ENCODE peak calls at places on chromosomes 11 and 22, in five cellular contexts. R is HepG2, I is GM12878, C is K562, T is H1. D is an unnamed sample.

GRCh38 chr11:57345555-57346151 is 7.5 kb downstream of the P2RX3 start:
- DNase-seq in I (no peak), T (no peak), C (peak; percentile 87), R (peak; percentile 64), D (peak; percentile 91)

GRCh38 chr11:73258104-73258684 is 13.9 kb upstream of the P2RY6 start:
- DNase-seq in C (no peak), R (no peak), I (no peak), T (no peak), D (no peak)

GRCh38 chr11:63907063-63907462 is 9.9 kb downstream of the RCOR2 start:
- DNase-seq in T (no peak), I (no peak), R (no peak), C (no peak), D (no peak)

GRCh38 chr22:31995807-31996206 is 47.3 kb upstream of the SLC5A1 start:
- DNase-seq in R (no peak), T (no peak), I (no peak), C (no peak), D (no peak)

GRCh38 chr11:63212742-63213141 is 30.7 kb downstream of the SLC22A25 start:
- DNase-seq in T (no peak), I (no peak), R (peak; percentile 10), C (peak; percentile 41), D (peak; percentile 59)

GRCh38 chr11:119625206-119625988 is 103.6 kb downstream of the NECTIN1 start:
- DNase-seq in C (no peak), T (no peak), I (no peak), R (no peak), D (no peak)

GRCh38 chr11:76237914-76238313 is 31.6 kb upstream of the WNT11 start:
- DNase-seq in I (no peak), R (peak; percentile 66), C (peak; percentile 56), T (no peak), D (peak; percentile 65)

GRCh38 chr11:128135451-128135850 is 451.9 kb downstream of the ETS1 start:
- DNase-seq in I (no peak), C (no peak), T (no peak), R (no peak), D (no peak)

GRCh38 chr11:34262601-34263081 is 95.2 kb downstream of the ABTB2 start:
- DNase-seq in T (no peak), C (no peak), R (no peak), I (no peak), D (no peak)

GRCh38 chr22:38314140-38314991 is 2.9 kb downstream of the CSNK1E start:
- DNase-seq in T (no peak), I (no peak), C (no peak), R (no peak), D (no peak)

GRCh38 chr22:26756675-26757293 is 99.4 kb downstream of the MIAT start:
- DNase-seq in T (no peak), I (no peak), R (no peak), C (peak; percentile 57), D (peak; percentile 24)

GRCh38 chr11:11268706-11269105 is 84.3 kb downstream of the CSNK2A3 start:
- DNase-seq in R (no peak), I (no peak), T (no peak), C (no peak), D (no peak)

GRCh38 chr11:4480577-4481539 is 1.6 kb upstream of the OR52K1 start:
- DNase-seq in C (peak; percentile 6), R (no peak), I (no peak), T (no peak), D (no peak)

GRCh38 chr11:111093061-111093460 is 152.5 kb upstream of the POU2AF2 start:
- DNase-seq in R (no peak), C (no peak), T (no peak), I (no peak), D (no peak)

GRCh38 chr11:991711-992307 is 44.7 kb downstream of the MUC6 start:
- DNase-seq in R (no peak), T (no peak), C (no peak), I (no peak), D (no peak)

GRCh38 chr11:35619030-35619753 is 932 bp downstream of the FJX1 start:
- DNase-seq in C (peak; percentile 25), R (no peak), T (no peak), I (no peak), D (peak; percentile 79)

GRCh38 chr22:42719133-42719532 is 1.5 kb downstream of the A4GALT start:
- DNase-seq in R (no peak), I (no peak), T (no peak), C (no peak), D (no peak)

GRCh38 chr22:36928181-36928580 is 14.8 kb downstream of the CSF2RB start:
- DNase-seq in R (no peak), I (no peak), T (no peak), C (no peak), D (no peak)

GRCh38 chr11:45901646-45902045 is 5.4 kb downstream of the FREY1 start:
- DNase-seq in T (no peak), R (no peak), I (no peak), C (no peak), D (no peak)

GRCh38 chr22:36753120-36753802 is 22.7 kb downstream of the IFT27 start:
- DNase-seq in C (no peak), R (no peak), I (no peak), T (no peak), D (peak; percentile 24)

GRCh38 chr22:47486569-47487312 is 724.3 kb downstream of the TBC1D22A start:
- DNase-seq in I (no peak), T (no peak), C (no peak), R (no peak), D (no peak)

GRCh38 chr11:113202431-113202830 is 112.0 kb upstream of the TTC12 start:
- DNase-seq in T (no peak), R (no peak), I (no peak), C (no peak), D (peak; percentile 29)

GRCh38 chr22:49767355-49768062 is 60.2 kb downstream of the BRD1 start:
- DNase-seq in C (peak; percentile 55), T (peak; percentile 38), R (peak; percentile 58), I (peak; percentile 50), D (peak; percentile 41)

GRCh38 chr11:87878373-87878779 is 296.9 kb downstream of the RAB38 start:
- DNase-seq in C (peak; percentile 0), I (no peak), R (peak; percentile 2), T (no peak), D (no peak)

GRCh38 chr11:119759324-119759723 is 30.3 kb upstream of the NECTIN1 start:
- DNase-seq in T (no peak), R (no peak), I (no peak), C (peak; percentile 59), D (no peak)

GRCh38 chr11:118881130-118881717 is 2.5 kb upstream of the CXCR5 start:
- DNase-seq in C (no peak), R (no peak), T (no peak), I (no peak), D (no peak)

GRCh38 chr22:43305806-43306205 is 37.4 kb downstream of the SCUBE1 start:
- DNase-seq in T (no peak), I (no peak), R (no peak), C (no peak), D (no peak)

GRCh38 chr11:46308632-46309419 is 31.4 kb downstream of the CREB3L1 start:
- DNase-seq in I (no peak), R (peak; percentile 39), C (peak; percentile 88), T (peak; percentile 60), D (peak; percentile 79)

GRCh38 chr11:1092919-1093318 is 18.2 kb downstream of the MUC2 start:
- DNase-seq in T (no peak), R (no peak), I (no peak), C (no peak), D (no peak)

GRCh38 chr11:17547932-17548331 is 873 bp downstream of the OTOG start:
- DNase-seq in T (no peak), I (no peak), C (no peak), R (no peak), D (no peak)

DNA sequence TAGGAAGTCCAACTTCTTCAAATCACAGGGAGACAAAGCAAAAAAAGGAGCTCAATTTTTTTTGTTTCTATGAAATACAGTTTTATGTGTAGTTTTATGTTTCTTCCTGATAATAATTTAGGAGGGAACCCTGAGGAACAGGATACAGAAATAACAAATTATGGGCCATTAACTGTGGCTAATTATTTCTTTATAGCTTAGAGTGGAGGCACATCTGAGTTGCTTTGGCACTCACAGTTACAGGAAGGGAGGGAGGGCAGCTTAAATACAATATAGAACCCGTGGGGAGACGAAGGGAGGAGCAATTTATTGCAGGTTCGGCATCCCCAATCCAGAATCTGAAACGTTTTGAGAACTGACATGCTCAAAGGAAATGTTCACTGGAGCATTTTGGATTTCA is 37.1 kb upstream of the HORMAD2 start:
- DNase-seq in C (no peak), T (no peak), I (no peak), R (no peak), D (no peak)
- TF ChIP-seq JUND in C (no peak), T (no peak), I (no peak), R (no peak), D (no peak)

GRCh38 chr22:45491841-45492240 is 10.8 kb upstream of the FBLN1 start:
- DNase-seq in I (no peak), C (no peak), T (no peak), R (no peak), D (no peak)

GRCh38 chr22:45490836-45491235 is 11.8 kb upstream of the FBLN1 start:
- DNase-seq in I (no peak), T (no peak), R (peak; percentile 72), C (no peak), D (no peak)

GRCh38 chr22:45497268-45497667 is 5.4 kb upstream of the FBLN1 start:
- DNase-seq in C (no peak), T (no peak), R (no peak), I (no peak), D (no peak)

GRCh38 chr22:45496451-45496941 is 6.2 kb upstream of the FBLN1 start:
- DNase-seq in I (no peak), T (no peak), R (peak; percentile 77), C (no peak), D (no peak)

GRCh38 chr22:45493286-45493771 is 9.4 kb upstream of the FBLN1 start:
- DNase-seq in I (no peak), C (no peak), R (no peak), T (no peak), D (no peak)
- TF ChIP-seq JUND in I (no peak), C (no peak), R (no peak), T (no peak), D (no peak)

GRCh38 chr11:43130616-43131015 is 181.2 kb upstream of the API5 start:
- DNase-seq in C (no peak), T (no peak), R (no peak), I (no peak), D (peak; percentile 46)
- TF ChIP-seq JUND in C (no peak), T (no peak), R (no peak), I (no peak), D (no peak)

DNA sequence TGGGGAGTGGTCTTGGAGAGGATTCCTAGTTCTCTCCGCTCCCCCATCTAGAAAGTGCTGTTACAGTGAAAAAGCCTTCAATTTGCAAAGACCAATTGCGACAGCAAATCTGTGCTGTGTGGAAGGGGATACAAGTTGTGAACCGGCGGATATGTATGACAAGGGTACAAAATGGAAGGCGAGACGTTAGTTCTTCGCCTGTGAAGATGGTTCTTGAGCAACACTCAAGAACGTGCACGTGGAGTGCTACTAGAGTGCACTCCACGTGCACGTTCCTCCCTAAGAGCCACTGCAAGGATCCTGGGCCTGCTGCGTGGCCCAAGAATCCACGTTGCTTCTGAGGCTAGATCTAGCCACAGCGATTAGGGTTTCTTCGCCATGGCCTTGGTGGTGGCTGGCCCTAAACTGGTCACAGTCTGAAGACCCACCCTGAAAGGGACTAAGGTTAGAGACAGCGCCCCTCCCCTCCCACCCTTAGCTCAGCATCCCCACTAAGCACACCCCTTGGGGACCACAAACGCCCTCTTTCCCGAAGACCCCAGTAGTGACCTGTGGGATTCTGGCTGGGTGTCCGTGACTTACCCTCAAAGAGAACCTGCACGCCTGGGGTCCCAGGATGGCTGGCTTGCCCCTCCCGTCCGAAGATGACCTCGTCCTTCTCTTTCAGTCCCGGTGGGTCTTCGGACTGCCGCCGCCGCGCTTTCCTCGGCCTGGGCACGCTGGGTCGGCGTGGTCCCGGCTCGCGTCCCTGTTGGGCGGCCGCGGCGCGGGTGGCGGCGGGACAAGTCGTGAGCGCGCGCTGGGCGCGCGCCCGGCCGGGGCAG is 519 bp upstream of the PDE3B start:
- DNase-seq in R (no peak), I (no peak), T (no peak), C (peak; percentile 65), D (no peak)
- TF ChIP-seq JUND in R (no peak), I (no peak), T (no peak), C (no peak), D (no peak)